ENCODE peak calls at places on chromosomes 16 and 17, in seven cellular contexts. Y is AG04449, G is GM13977, L is GM12865, U is cardiac fibroblast, F is nephron progenitor cell, S is fibroblast of the aortic adventitia. C is an unnamed sample.

GRCh38 chr17:78895322-78895721 is 7.7 kb downstream of the CEP295NL start:
- DNase-seq in G (no peak), S (no peak), F (no peak), U (no peak), L (no peak), Y (no peak), C (no peak)

GRCh38 chr17:73293480-73293911 is 18.3 kb downstream of the CDC42EP4 start:
- DNase-seq in F (no peak), U (peak; percentile 88), L (no peak), S (peak; percentile 85), G (no peak), Y (no peak), C (no peak)

GRCh38 chr16:84303023-84303422 is 8.3 kb downstream of the WFDC1 start:
- DNase-seq in U (no peak), Y (peak; percentile 76), S (peak; percentile 10), L (no peak), F (no peak), G (no peak), C (no peak)

GRCh38 chr16:65510850-65511249 is 389.0 kb upstream of the CDH11 start:
- DNase-seq in S (no peak), G (no peak), L (no peak), F (no peak), U (peak; percentile 11), Y (no peak), C (no peak)

GRCh38 chr17:35892091-35892637 is 12.0 kb upstream of the CCL5 start:
- DNase-seq in U (peak; percentile 68), Y (no peak), G (peak; percentile 62), L (peak; percentile 67), F (no peak), S (peak; percentile 39), C (peak; percentile 50)

GRCh38 chr16:56013962-56014552 is 138.9 kb upstream of the CES5A start:
- DNase-seq in G (no peak), L (peak; percentile 42), F (peak; percentile 94), S (peak; percentile 2), U (peak; percentile 4), Y (no peak), C (peak; percentile 17)

GRCh38 chr17:57539528-57540301 is 205.4 kb downstream of the CCDC182 start:
- DNase-seq in S (no peak), G (no peak), Y (no peak), U (no peak), L (no peak), F (no peak), C (no peak)

GRCh38 chr17:21201874-21202273 is 12.1 kb downstream of the TMEM11 start:
- DNase-seq in G (no peak), S (no peak), U (no peak), L (no peak), F (no peak), Y (no peak), C (no peak)

GRCh38 chr17:79517812-79518211 is 93.0 kb downstream of the RBFOX3 start:
- DNase-seq in L (no peak), F (no peak), U (no peak), G (no peak), Y (no peak), S (no peak), C (no peak)

GRCh38 chr17:2695243-2695960 is 16.2 kb downstream of the CLUH start:
- DNase-seq in L (no peak), G (peak; percentile 41), Y (no peak), S (no peak), U (no peak), F (no peak), C (no peak)

GRCh38 chr16:69526831-69527655 is 38.7 kb upstream of the NFAT5 start:
- DNase-seq in Y (no peak), S (no peak), G (no peak), L (no peak), U (no peak), F (no peak), C (no peak)

DNA sequence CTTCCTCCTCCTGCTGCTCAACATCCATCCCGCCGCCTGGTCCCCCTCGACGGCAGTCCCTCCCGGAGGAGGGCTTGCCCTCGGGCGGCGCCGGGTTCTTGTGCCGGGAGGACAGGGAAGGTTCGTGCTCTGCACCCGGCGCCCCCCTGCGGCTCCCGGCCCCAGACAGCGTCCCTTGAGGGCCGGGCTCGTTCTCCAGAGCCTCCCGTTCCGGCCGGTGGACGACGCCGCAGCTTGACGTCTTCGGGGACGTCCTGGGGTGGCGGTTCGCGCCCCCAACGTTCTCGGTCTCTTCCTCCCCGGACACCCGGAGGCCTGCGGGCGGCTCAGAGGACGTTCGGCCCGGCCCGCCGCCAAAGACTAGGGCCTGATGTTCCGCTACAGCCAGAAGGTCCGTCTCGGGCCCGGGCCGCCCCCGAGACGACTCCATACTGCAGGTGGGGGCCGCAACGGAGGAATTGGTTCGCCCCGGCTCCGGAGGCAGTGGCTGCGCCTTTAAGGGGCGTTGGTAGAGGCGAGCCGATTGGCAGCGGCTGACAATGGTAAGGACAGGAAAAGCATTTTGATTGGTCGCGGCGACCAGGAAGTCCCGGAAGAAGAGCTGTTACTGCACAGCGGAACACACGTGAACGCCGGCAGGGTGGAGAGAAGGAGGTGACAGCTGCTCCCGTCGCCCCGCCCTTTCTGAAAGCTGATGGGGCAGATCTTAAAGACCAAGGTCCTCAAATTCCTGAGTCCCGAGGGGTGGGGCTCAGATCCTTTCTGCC is at the start of gene BORCS6:
- DNase-seq in S (peak; percentile 98), L (peak; percentile 99), G (peak; percentile 94), U (peak; percentile 99), Y (peak; percentile 93), F (peak; percentile 89), C (peak; percentile 91)
- TF ChIP-seq CTCF in S (peak; percentile 2), L (peak; percentile 7), G (peak; percentile 26), U (no peak), Y (no peak), F (no peak), C (peak; percentile 33)

DNA sequence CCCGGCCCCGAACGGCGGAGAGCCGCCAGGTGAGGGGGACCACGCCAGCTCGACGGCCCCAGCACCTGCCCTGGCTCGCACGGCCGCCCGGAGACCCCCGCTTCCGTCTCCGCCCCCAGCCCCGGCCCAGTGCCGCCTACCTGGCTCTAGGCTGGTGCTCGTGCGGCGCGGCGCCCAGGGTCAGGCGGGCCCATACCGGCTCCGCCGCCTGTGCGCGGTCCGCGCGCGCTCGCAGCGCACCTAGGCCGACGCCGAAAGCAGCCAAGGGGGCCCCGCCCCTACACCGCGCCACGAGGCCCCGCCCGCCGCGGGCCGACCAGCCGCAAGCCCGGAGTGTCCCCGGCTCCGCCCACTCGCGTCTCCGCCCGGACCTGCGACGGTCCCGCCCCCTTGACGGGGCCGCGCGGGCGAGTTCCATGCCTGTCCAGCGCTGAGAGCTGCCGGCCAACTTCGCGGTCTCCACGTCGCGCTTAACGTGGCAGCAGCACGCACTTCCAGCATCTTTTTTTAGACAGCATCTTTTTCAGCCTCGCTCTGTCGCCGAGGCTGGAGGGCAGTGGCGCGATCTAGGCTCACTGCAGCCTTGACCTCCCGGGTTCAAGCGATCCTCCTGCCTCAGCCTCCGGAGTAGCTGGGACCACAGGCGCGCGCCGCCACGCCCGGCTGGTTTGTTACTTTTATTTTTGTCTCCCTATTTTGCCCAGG is at the start of gene SLC25A39:
- DNase-seq in Y (no peak), S (peak; percentile 91), L (peak; percentile 98), F (peak; percentile 97), G (peak; percentile 96), U (peak; percentile 94), C (peak; percentile 94)
- TF ChIP-seq CTCF in Y (no peak), S (no peak), L (no peak), F (no peak), G (no peak), U (no peak), C (no peak)

GRCh38 chr16:6714510-6714909 is 618.1 kb upstream of the RBFOX1 start:
- DNase-seq in U (no peak), F (no peak), G (no peak), L (no peak), S (no peak), Y (no peak), C (no peak)
- TF ChIP-seq CTCF in U (no peak), F (no peak), G (no peak), L (no peak), S (no peak), Y (no peak), C (no peak)

GRCh38 chr17:28427372-28427771 is 21.4 kb upstream of the SLC46A1 start:
- DNase-seq in U (no peak), L (no peak), F (no peak), G (no peak), S (no peak), Y (no peak), C (no peak)

GRCh38 chr17:28421775-28422305 is 15.8 kb upstream of the SLC46A1 start:
- DNase-seq in S (no peak), L (no peak), F (no peak), G (no peak), U (no peak), Y (no peak), C (no peak)

GRCh38 chr17:28425206-28425605 is 19.2 kb upstream of the SLC46A1 start:
- DNase-seq in S (no peak), U (no peak), F (no peak), G (no peak), L (no peak), Y (no peak), C (no peak)

DNA sequence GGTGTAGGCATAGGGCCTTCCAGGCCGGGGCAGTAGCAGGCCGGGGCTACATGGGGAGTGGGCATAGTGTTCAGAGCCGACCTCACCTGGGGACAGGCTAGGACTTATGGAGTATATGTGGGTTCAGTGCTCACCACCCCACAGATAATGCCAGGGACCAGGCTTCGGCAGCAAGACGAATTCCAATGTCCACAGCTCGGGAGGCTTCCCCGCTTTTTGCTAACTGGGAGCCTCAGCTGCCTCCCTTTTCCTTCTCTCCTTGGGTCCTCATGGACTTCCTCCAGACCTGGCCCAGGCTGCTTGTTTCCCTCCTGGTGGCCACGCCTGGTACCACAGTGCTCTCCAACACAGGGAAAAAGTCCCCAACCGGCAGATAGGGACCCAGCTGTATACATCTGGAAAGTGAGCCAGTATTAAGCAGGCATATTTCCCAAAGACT is 20.1 kb upstream of the SLC46A1 start:
- DNase-seq in U (peak; percentile 14), Y (no peak), F (peak; percentile 39), L (peak; percentile 23), G (no peak), S (no peak), C (no peak)
- TF ChIP-seq CTCF in U (peak; percentile 58), Y (peak; percentile 26), F (peak; percentile 51), L (peak; percentile 42), G (peak; percentile 5), S (peak; percentile 51), C (no peak)

GRCh38 chr16:23786964-23787571 is 32.2 kb downstream of the CHP2 start:
- DNase-seq in F (no peak), U (no peak), L (no peak), S (no peak), G (no peak), Y (no peak), C (no peak)
- TF ChIP-seq CTCF in F (no peak), U (no peak), L (no peak), S (no peak), G (no peak), Y (no peak), C (no peak)

C was measured in GM10248.